ENCODE peak calls at places on chromosomes 16 and 17, in four cellular contexts. One of them, this sample, is unnamed.

GRCh38 chr17:75487351-75488070 is 27.8 kb downstream of the CASKIN2 start:
- DNase-seq in heart left ventricle: peak; percentile 70
- DNase-seq in lower lobe of right lung: peak; percentile 68
- DNase-seq in BE2C: no peak
- DNase-seq in this sample: no peak

GRCh38 chr17:42289863-42290165 is 1.5 kb downstream of the STAT5A start:
- DNase-seq in heart left ventricle: no peak
- DNase-seq in lower lobe of right lung: no peak
- DNase-seq in BE2C: peak; percentile 2
- DNase-seq in this sample: no peak

GRCh38 chr17:8436169-8436932 is 667 bp downstream of the NDEL1 start:
- DNase-seq in heart left ventricle: peak; percentile 69
- DNase-seq in lower lobe of right lung: peak; percentile 85
- DNase-seq in BE2C: peak; percentile 31
- DNase-seq in this sample: peak; percentile 70

GRCh38 chr16:1941924-1942809 is 832 bp downstream of the MSRB1 start:
- DNase-seq in heart left ventricle: peak; percentile 52
- DNase-seq in lower lobe of right lung: peak; percentile 60
- DNase-seq in BE2C: no peak
- DNase-seq in this sample: no peak

GRCh38 chr16:89921699-89922476 is 1.3 kb upstream of the TUBB3 start:
- DNase-seq in heart left ventricle: peak; percentile 88
- DNase-seq in lower lobe of right lung: no peak
- DNase-seq in BE2C: peak; percentile 96
- DNase-seq in this sample: no peak

GRCh38 chr16:73062640-73063283 is 14.8 kb upstream of the ZFHX3 start:
- DNase-seq in heart left ventricle: peak; percentile 34
- DNase-seq in lower lobe of right lung: no peak
- DNase-seq in BE2C: peak; percentile 55
- DNase-seq in this sample: no peak

GRCh38 chr16:73228649-73229048 is 180.7 kb upstream of the ZFHX3 start:
- DNase-seq in heart left ventricle: peak; percentile 34
- DNase-seq in lower lobe of right lung: no peak
- DNase-seq in BE2C: no peak
- DNase-seq in this sample: no peak

GRCh38 chr17:57017625-57018024 is 39.7 kb downstream of the SCPEP1 start:
- DNase-seq in heart left ventricle: no peak
- DNase-seq in lower lobe of right lung: no peak
- DNase-seq in BE2C: no peak
- DNase-seq in this sample: no peak

GRCh38 chr16:81553080-81553813 is 108.6 kb downstream of the CMIP start:
- DNase-seq in heart left ventricle: peak; percentile 20
- DNase-seq in lower lobe of right lung: peak; percentile 47
- DNase-seq in BE2C: no peak
- DNase-seq in this sample: no peak

GRCh38 chr17:37360632-37361031 is 15.2 kb upstream of the C17orf78 start:
- DNase-seq in heart left ventricle: no peak
- DNase-seq in lower lobe of right lung: no peak
- DNase-seq in BE2C: no peak
- DNase-seq in this sample: no peak

GRCh38 chr17:37359682-37360188 is 16.1 kb upstream of the C17orf78 start:
- DNase-seq in heart left ventricle: no peak
- DNase-seq in lower lobe of right lung: no peak
- DNase-seq in BE2C: no peak
- DNase-seq in this sample: no peak

GRCh38 chr17:37358098-37358829 is 17.5 kb upstream of the C17orf78 start:
- DNase-seq in heart left ventricle: peak; percentile 50
- DNase-seq in lower lobe of right lung: peak; percentile 61
- DNase-seq in BE2C: peak; percentile 84
- DNase-seq in this sample: peak; percentile 51

GRCh38 chr17:37361543-37361942 is 14.2 kb upstream of the C17orf78 start:
- DNase-seq in heart left ventricle: no peak
- DNase-seq in lower lobe of right lung: no peak
- DNase-seq in BE2C: no peak
- DNase-seq in this sample: no peak

DNA sequence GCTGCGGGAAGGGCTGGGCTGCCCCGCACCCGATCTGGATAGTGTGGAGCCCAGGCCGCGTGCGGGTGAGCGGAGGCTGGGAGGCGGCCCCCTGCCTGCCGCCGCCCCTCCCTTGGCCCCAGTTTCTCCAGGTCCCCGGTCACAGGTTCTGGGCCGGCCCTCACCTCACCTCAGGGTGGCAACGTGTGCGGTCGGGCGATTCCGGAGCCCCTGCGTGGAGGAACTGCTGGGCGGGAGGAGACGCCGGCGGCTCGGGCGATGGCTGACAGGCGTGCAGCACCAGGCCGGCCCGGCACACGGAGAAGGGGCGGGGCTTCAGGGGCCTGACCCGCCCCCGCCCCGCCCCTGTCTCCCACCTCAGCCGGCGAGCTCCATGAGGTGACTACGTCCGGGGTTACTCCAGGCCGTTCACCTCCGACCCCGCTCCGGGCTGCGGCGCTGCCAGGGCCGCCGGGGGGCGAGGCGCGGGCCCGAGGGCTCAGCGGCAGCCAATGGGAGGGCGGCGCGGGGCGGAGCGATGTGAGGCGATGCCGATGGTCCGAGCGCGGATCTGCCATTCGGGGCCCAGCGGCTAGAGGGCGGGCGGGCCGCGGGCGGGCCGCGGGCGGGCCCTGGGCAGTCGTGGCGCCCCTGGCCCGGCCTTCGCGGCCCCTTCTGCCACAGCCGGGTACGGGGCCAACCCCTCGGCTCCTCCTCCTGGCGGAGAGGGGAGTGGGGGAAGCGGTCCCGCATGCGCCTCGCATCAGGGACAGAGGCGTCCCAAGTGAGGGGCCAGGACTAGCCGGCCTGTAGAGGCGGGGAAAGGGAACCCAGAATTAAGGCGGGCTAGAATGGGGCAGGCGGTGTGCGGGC is 16.7 kb upstream of the C17orf78 start:
- DNase-seq in heart left ventricle: peak; percentile 96
- DNase-seq in lower lobe of right lung: peak; percentile 97
- DNase-seq in BE2C: peak; percentile 96
- DNase-seq in this sample: peak; percentile 89
- TF ChIP-seq CTCF in heart left ventricle: peak; percentile 64
- TF ChIP-seq CTCF in lower lobe of right lung: peak; percentile 46
- TF ChIP-seq CTCF in BE2C: no peak
- TF ChIP-seq CTCF in this sample: no peak

DNA sequence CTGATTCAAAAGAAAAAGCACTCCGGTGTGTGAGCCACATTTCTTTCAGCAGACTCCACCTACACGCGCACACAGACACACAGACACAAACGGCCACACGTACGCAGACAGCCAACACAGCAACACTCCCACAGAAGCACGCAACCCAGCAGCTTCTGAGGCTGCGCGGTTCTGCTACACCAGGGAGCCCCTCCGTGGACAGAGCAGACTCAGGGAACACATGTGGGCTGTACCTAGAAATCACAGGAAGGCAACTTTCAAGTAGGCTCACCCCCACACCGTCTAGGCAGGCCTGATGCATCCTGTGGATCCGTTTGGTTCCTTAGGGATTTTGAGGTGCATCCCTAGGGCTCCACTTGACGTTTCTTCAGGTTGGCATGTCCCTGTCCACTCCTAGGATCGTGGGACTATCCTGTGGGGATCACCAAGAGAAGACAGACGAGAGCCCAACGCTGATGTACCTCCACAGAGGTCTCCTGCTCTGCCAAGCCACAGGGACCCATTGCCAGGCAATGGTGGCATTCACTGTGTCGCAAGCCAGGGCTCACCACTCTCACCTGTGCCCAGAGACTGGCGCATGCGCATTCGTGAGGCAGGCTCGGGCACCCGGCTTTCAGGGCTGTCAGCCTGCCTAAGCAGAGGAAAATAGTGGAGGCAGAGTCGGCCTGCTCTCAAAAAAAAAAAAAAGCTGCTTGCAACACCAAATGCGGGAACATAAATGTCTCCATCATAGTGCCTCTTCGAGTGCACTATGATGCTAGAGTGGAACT is 2333.3 kb downstream of the TP53TG3F start:
- DNase-seq in heart left ventricle: no peak
- DNase-seq in lower lobe of right lung: no peak
- DNase-seq in BE2C: no peak
- DNase-seq in this sample: no peak
- H3K9me3 ChIP-seq in heart left ventricle: no peaks in the 10 kb centered on the region
- H3K9me3 ChIP-seq in lower lobe of right lung: peaks cover 3% of the 10 kb centered on the region
- H3K9me3 ChIP-seq in BE2C: no peaks in the 10 kb centered on the region
- H3K9me3 ChIP-seq in this sample: no peaks in the 10 kb centered on the region

GRCh38 chr16:70438983-70439862 is at the start of gene ST3GAL2:
- DNase-seq in heart left ventricle: peak; percentile 97
- DNase-seq in lower lobe of right lung: peak; percentile 94
- DNase-seq in BE2C: peak; percentile 98
- DNase-seq in this sample: peak; percentile 94
- TF ChIP-seq CTCF in heart left ventricle: peak; percentile 41
- TF ChIP-seq CTCF in lower lobe of right lung: no peak
- TF ChIP-seq CTCF in BE2C: peak; percentile 1
- TF ChIP-seq CTCF in this sample: peak; percentile 33

DNA sequence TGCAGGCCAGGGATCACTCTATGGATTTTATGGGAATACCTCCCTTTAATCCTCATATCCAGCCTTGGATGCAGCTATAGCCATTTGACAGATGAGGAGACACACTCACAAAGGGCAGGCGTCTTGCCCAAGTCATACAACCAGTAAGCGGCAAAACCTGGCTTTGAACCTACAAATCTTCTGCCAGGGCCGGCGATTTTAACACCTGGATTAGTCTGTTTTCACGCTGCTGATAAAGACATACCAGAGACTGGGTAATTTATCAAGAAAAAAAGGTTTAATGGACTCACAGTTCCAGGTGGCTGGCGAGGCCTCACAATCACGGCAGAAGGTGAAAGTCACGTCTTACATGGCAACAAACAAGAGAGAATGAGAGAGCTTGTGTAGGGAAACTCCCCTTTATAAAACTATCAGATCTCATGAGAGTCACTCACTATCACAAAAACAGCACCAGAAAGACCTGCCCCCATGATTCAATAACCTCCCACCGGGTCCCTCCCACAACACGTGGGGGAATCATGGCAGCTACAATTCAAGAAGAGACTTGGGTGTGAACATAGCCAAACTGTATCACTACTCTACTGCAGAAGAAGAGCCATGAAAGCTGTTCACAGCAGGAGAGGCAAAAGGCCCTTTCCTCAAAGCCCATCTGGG is 67.5 kb downstream of the XYLT1 start:
- DNase-seq in heart left ventricle: no peak
- DNase-seq in lower lobe of right lung: no peak
- DNase-seq in BE2C: no peak
- DNase-seq in this sample: no peak
- H3K9me3 ChIP-seq in heart left ventricle: no peaks in the 10 kb centered on the region
- H3K9me3 ChIP-seq in lower lobe of right lung: no peaks in the 10 kb centered on the region
- H3K9me3 ChIP-seq in BE2C: no peaks in the 10 kb centered on the region
- H3K9me3 ChIP-seq in this sample: no peaks in the 10 kb centered on the region

GRCh38 chr17:40625311-40625710 is 22.3 kb downstream of the SMARCE1 start:
- DNase-seq in heart left ventricle: no peak
- DNase-seq in lower lobe of right lung: no peak
- DNase-seq in BE2C: no peak
- DNase-seq in this sample: no peak

GRCh38 chr17:40621019-40621418 is 26.6 kb downstream of the SMARCE1 start:
- DNase-seq in heart left ventricle: no peak
- DNase-seq in lower lobe of right lung: no peak
- DNase-seq in BE2C: no peak
- DNase-seq in this sample: no peak

GRCh38 chr17:40623419-40624217 is 24.0 kb downstream of the SMARCE1 start:
- DNase-seq in heart left ventricle: no peak
- DNase-seq in lower lobe of right lung: no peak
- DNase-seq in BE2C: no peak
- DNase-seq in this sample: no peak

GRCh38 chr17:40621558-40621957 is 26.1 kb downstream of the SMARCE1 start:
- DNase-seq in heart left ventricle: no peak
- DNase-seq in lower lobe of right lung: no peak
- DNase-seq in BE2C: no peak
- DNase-seq in this sample: no peak

DNA sequence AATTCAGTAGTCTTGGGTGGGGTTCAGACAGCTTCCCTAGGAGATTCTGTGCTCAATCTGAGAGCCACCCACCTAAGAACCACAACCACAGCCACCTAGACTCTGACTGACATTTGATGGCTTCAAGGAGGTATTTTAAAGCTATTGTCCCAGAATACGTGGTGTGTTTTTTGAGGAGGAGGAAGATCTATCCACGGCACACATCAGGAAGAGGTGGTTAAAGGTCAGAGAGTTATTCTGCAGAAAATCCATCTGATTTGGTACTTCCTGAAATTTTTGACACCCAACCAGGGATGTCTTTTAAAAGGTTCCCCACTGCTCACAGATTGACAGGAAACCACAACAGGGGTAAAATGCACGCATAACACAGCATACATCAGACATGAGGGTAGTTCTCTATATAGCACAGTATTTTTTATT is 25.1 kb downstream of the SMARCE1 start:
- DNase-seq in heart left ventricle: no peak
- DNase-seq in lower lobe of right lung: no peak
- DNase-seq in BE2C: no peak
- DNase-seq in this sample: no peak
- TF ChIP-seq CTCF in heart left ventricle: no peak
- TF ChIP-seq CTCF in lower lobe of right lung: no peak
- TF ChIP-seq CTCF in BE2C: no peak
- TF ChIP-seq CTCF in this sample: no peak

DNA sequence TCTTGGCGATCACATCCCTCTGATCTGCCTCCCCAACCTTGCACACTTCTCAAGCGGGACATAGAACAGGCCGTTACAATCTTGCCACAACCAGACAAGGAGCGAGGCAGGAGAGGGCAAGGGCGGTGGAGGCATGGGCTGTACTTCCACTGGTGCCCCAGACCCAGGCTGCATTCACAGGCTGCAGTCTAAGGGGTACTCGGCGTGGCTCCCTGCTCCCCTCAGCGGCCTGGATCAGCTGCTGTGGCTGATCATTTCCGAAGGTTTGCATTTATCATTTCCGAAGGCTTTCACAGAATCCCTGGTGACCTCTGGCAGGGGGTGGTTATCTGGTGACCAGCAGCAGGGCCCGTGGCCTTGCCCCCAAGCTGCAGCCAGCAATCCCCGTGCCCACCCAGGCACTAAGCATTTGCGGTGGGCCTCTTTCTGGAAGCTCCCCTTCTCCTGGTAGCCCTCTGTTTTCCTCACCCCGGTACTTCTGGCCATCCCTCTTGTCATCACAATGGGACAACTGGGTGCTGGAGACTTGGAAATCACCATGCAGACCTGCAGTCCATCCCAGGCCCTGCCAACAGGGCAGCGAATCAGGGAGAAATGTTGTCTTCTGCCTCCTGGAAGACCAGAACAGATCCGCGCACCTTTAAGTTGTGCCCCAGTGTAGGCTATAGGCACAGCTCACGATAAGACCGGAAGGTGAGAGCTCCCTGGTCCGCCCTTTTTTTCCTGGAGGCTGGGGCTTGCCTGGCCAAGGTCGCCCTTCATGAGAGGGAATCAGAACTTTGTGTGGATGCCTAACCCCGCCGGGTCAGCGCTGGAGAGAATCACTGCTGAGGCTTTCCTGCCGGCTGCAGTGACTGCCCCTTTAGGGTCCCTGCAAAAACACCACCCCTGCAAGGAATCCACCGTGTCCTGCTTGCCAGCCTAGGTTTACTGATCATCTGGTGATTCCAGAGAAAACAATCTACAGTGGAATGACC is 1739.1 kb downstream of the TP53TG3F start:
- DNase-seq in heart left ventricle: no peak
- DNase-seq in lower lobe of right lung: no peak
- DNase-seq in BE2C: no peak
- DNase-seq in this sample: no peak
- H3K9me3 ChIP-seq in heart left ventricle: no peaks in the 10 kb centered on the region
- H3K9me3 ChIP-seq in lower lobe of right lung: no peaks in the 10 kb centered on the region
- H3K9me3 ChIP-seq in BE2C: no peaks in the 10 kb centered on the region
- H3K9me3 ChIP-seq in this sample: no peaks in the 10 kb centered on the region